ENCODE peak calls at places on chromosomes 2 and 18, in six cellular contexts. Z is NCI-H1436 treated with DMSO at 0.1 percent for 48 hours; S is NCI-H774; F is endodermal cell; X is T-helper 17 cell; U is CD8-positive, alpha-beta memory T cell. T is an unnamed sample.

GRCh38 chr2:160332318-160332717 is 132.2 kb upstream of the ITGB6 start:
- DNase-seq in Z (no peak), S (no peak), F (peak), X (no peak), U (no peak), T (no peak)

GRCh38 chr2:40016151-40016885 is 237.3 kb upstream of the THUMPD2 start:
- DNase-seq in Z (no peak), S (no peak), F (no peak), X (no peak), U (no peak), T (no peak)

GRCh38 chr2:9768388-9768787 is 74.9 kb upstream of the TAF1B start:
- DNase-seq in Z (no peak), S (peak), F (peak), X (no peak), U (no peak), T (no peak)

GRCh38 chr2:158755738-158756137 is 39.4 kb upstream of the DAPL1 start:
- DNase-seq in Z (no peak), S (no peak), F (peak), X (no peak), U (no peak), T (no peak)

GRCh38 chr18:74942319-74942910 is 266.5 kb downstream of the PTGR3 start:
- DNase-seq in Z (no peak), S (no peak), F (no peak), X (no peak), U (no peak), T (no peak)

GRCh38 chr2:241228081-241228859 is 39.8 kb downstream of the ANO7 start:
- DNase-seq in Z (no peak), S (no peak), F (no peak), X (no peak), U (peak), T (no peak)

GRCh38 chr2:204452464-204453023 is 92.7 kb upstream of the PARD3B start:
- DNase-seq in Z (no peak), S (peak), F (peak), X (no peak), U (no peak), T (peak)

GRCh38 chr2:38443021-38443541 is 66.0 kb upstream of the ATL2 start:
- DNase-seq in Z (no peak), S (no peak), F (peak), X (no peak), U (no peak), T (no peak)

GRCh38 chr2:42008241-42008911 is 39.4 kb upstream of the PKDCC start:
- DNase-seq in Z (no peak), S (no peak), F (no peak), X (no peak), U (no peak), T (no peak)

GRCh38 chr2:165586019-165586418 is 116.5 kb downstream of the CSRNP3 start:
- DNase-seq in Z (no peak), S (no peak), F (no peak), X (no peak), U (no peak), T (no peak)

GRCh38 chr2:233413529-233414272 is 59.4 kb downstream of the DGKD start:
- DNase-seq in Z (no peak), S (peak), F (no peak), X (no peak), U (peak), T (peak)

GRCh38 chr2:12441750-12442626 is 274.7 kb upstream of the TRIB2 start:
- DNase-seq in Z (no peak), S (no peak), F (no peak), X (no peak), U (no peak), T (no peak)

GRCh38 chr2:177669625-177670330 is 277.2 kb downstream of the AGPS start:
- DNase-seq in Z (no peak), S (no peak), F (no peak), X (no peak), U (no peak), T (no peak)

GRCh38 chr2:1750935-1751767 is 6.8 kb upstream of the PXDN start:
- DNase-seq in Z (peak), S (peak), F (peak), X (no peak), U (no peak), T (peak)

GRCh38 chr2:19349911-19350677 is 8.3 kb downstream of the OSR1 start:
- DNase-seq in Z (no peak), S (no peak), F (peak), X (peak), U (peak), T (no peak)

T was measured in ascending aorta.